ENCODE peak calls at places on chromosomes 6 and 20, in five cellular contexts. A is fibroblast of lung, Q is neuronal stem cell, L is adipocyte, W is SK-N-SH. S is an unnamed sample.

GRCh38 chr6:31203345-31203979 is 33.0 kb upstream of the POU5F1 start:
- DNase-seq in W (no peak), Q (no peak), L (peak; percentile 29), A (peak; percentile 80), S (peak; percentile 19)

GRCh38 chr6:26489926-26490575 is 10.1 kb upstream of the BTN1A1 start:
- DNase-seq in L (no peak), W (no peak), Q (no peak), A (no peak), S (no peak)

GRCh38 chr6:166351715-166352285 is 9.5 kb upstream of the SFT2D1 start:
- DNase-seq in A (peak; percentile 12), Q (no peak), W (no peak), L (no peak), S (peak; percentile 56)

GRCh38 chr20:25020901-25021301 is 28.4 kb upstream of the APMAP start:
- DNase-seq in Q (no peak), W (no peak), L (no peak), A (no peak), S (no peak)

GRCh38 chr6:32501016-32501415 is 29.1 kb downstream of the HLA-DRB5 start:
- DNase-seq in A (no peak), Q (no peak), W (no peak), L (no peak), S (no peak)

GRCh38 chr20:5786930-5787826 is 37.0 kb downstream of the SHLD1 start:
- DNase-seq in W (no peak), Q (no peak), L (peak; percentile 67), A (peak; percentile 66), S (no peak)

GRCh38 chr20:42981258-42981657 is 208.4 kb downstream of the PTPRT start:
- DNase-seq in Q (no peak), W (no peak), A (no peak), L (no peak), S (no peak)

GRCh38 chr6:53062369-53062639 is 2.9 kb upstream of the FBXO9 start:
- DNase-seq in L (no peak), W (no peak), A (no peak), Q (no peak), S (no peak)

GRCh38 chr6:52244400-52244799 is at the start of gene IL17F:
- DNase-seq in W (no peak), L (no peak), A (no peak), Q (no peak), S (no peak)

GRCh38 chr20:52941803-52942202 is 30.4 kb upstream of the TSHZ2 start:
- DNase-seq in A (no peak), Q (no peak), W (no peak), L (no peak), S (no peak)

GRCh38 chr20:4581838-4582237 is 139.9 kb upstream of the PRND start:
- DNase-seq in A (no peak), Q (no peak), W (no peak), L (no peak), S (no peak)

GRCh38 chr20:24703284-24703610 is 233.8 kb downstream of the SYNDIG1 start:
- DNase-seq in A (no peak), W (no peak), Q (no peak), L (no peak), S (no peak)

GRCh38 chr6:32170294-32170693 is 5.6 kb downstream of the AGPAT1 start:
- DNase-seq in Q (no peak), A (no peak), W (no peak), L (no peak), S (no peak)

GRCh38 chr6:163259689-163260088 is 154.8 kb upstream of the QKI start:
- DNase-seq in W (no peak), A (no peak), Q (no peak), L (no peak), S (no peak)

GRCh38 chr6:107629545-107630147 is 139.7 kb downstream of the SOBP start:
- DNase-seq in Q (no peak), W (peak; percentile 74), L (no peak), A (no peak), S (no peak)

DNA sequence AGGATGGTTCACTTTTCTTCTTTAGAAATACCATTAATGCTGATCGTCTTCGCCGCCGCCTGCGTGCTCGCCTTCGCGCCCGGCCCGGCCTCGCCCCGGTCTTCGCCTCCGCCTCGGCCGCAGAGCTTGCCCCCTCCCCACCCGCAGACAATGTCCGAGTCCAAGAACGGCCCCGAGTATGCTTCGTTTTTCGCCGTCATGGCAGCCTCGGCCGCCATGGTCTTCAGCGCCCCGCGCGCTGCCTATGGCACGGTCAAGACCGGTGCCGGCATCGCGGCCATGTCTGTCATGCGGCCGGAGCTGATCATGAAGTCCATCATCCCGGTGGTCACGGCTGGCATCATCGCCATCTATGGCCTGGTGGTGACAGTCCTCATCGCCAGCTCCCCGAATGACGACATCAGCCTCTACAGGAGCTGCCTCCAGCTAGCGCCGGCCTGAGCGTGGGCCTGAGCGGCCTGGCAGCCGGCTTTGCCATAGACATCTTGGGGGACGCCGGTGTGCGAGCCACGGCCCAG is 4.7 kb upstream of the PRPH2 start:
- DNase-seq in Q (no peak), L (no peak), W (no peak), A (peak; percentile 16), S (no peak)
- H3K9ac ChIP-seq in Q (peak overlapping the region; percentile 30), L (peak overlapping the region; percentile 81), W (no peak overlapping the region), A (peak overlapping the region; percentile 68), S (no peak overlapping the region)

DNA sequence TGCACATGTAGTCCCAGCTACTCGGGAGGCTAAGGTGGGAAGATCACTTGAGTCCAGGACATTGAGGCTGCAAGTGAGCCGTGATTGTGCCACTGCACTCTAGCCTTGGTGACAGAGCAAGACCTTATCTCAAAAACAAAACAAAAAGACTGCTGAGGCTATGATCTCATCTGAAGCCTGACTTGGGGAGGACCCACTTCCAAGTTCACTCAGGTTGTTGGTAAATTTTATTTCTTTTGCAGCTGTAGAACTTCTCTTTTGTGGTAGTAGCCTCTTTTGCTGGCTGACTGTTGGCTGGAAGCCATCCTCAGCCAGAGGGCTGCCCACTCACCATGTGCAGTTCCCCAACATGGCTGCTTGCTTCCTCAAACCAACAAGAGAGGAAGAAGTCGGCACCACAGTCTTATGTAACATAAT is 36.8 kb upstream of the ME1 start:
- DNase-seq in W (no peak), Q (no peak), A (no peak), L (no peak), S (no peak)
- H3K9ac ChIP-seq in W (no peak overlapping the region), Q (no peak overlapping the region), A (no peak overlapping the region), L (no peak overlapping the region), S (no peak overlapping the region)

DNA sequence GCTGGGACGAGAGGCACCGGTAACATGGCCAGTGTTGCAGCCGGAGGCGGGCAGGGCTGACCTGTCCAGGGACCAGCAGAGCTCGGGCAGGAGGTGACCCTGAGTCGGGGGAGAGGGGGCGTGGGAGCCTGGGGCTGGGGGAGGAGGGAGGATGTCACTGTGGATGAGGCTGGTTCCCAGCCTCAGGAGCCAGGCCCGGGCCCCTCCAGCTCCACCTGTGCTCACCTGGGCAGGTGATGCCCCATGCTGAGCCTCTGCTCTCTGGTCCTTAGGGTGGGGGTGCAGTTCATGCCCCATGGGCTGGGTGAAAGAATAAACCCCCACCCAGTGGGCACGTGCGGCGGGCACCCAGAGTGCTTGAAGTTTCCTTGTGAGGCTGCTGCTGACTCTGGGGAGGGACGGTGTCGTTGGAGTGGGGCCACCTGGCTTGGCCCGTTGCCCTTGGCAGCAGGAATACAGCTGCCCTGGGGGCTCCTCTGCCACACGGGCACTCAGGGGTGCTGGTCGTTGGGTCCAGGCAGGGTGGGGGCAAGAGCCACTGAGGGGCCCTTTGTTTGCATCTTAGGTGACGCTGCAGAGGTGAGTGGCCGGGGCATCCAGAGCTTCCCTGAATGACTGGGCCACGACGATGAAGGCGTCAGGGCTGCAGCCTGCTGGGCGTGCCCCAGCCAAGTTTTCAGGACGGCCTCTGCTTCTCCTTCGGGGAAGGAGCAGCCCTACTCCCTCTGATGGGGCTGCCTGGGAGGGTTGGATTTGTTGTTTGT is 24.7 kb upstream of the BHLHE23 start:
- DNase-seq in Q (no peak), W (no peak), A (no peak), L (no peak), S (no peak)
- H3K9ac ChIP-seq in Q (no peak overlapping the region), W (no peak overlapping the region), A (no peak overlapping the region), L (no peak overlapping the region), S (no peak overlapping the region)

GRCh38 chr20:23123886-23124285 is 37.8 kb upstream of the CD93 start:
- DNase-seq in Q (no peak), L (no peak), A (no peak), W (no peak), S (no peak)
- H3K9ac ChIP-seq in Q (no peak overlapping the region), L (no peak overlapping the region), A (no peak overlapping the region), W (no peak overlapping the region), S (no peak overlapping the region)

DNA sequence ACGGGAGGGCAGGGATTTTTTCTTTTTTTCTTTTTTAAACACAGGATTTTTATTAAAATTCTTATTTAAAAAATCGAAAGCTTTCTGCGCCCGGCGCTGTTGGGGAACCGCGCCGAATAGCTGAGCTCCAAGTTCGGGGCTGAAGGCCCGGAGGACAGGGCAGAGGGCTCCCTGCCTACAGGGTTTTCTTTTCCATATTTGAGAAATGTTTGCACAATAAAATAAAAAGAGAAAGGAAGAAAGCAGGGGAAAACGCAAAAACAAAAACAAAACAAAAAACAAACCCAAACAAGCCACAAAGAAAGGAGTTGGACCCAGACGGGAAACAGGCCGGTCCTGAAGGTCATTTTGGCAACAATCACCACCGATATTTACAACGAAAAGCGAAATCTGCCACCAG is 2.9 kb downstream of the NKX2-2 start:
- DNase-seq in Q (no peak), W (no peak), L (no peak), A (no peak), S (no peak)
- H3K9ac ChIP-seq in Q (no peak overlapping the region), W (no peak overlapping the region), L (no peak overlapping the region), A (no peak overlapping the region), S (no peak overlapping the region)

S was measured in K562.